ENCODE peak calls at places on chromosomes 12 and 14, in six cellular contexts. C is IMR-90, Z is mesendoderm, O is H9, S is H1, I is mesenchymal stem cell. G is an unnamed sample.

GRCh38 chr12:40946612-40947194 is 241.4 kb upstream of the PDZRN4 start:
- DNase-seq in C (peak), Z (peak), O (no peak), S (no peak), I (peak), G (no peak)

GRCh38 chr14:44989497-44990440 is 27.8 kb downstream of the TOGARAM1 start:
- DNase-seq in C (no peak), Z (peak), O (no peak), S (no peak), I (no peak), G (no peak)

GRCh38 chr14:62081012-62081612 is 318.9 kb downstream of the SNAPC1 start:
- DNase-seq in C (no peak), Z (no peak), O (no peak), S (no peak), I (no peak), G (no peak)

GRCh38 chr14:50064993-50065392 is 51.4 kb downstream of the VCPKMT start:
- DNase-seq in C (no peak), Z (no peak), O (no peak), S (no peak), I (peak), G (peak)

GRCh38 chr14:38098074-38098846 is 109.4 kb upstream of the SSTR1 start:
- DNase-seq in C (peak), Z (no peak), O (no peak), S (no peak), I (peak), G (peak)

GRCh38 chr14:54570651-54571415 is 3.9 kb downstream of the SAMD4A start:
- DNase-seq in C (peak), Z (no peak), O (no peak), S (no peak), I (peak), G (no peak)

GRCh38 chr12:108514468-108514972 is 557 bp upstream of the FICD start:
- DNase-seq in C (no peak), Z (no peak), O (no peak), S (no peak), I (no peak), G (no peak)

GRCh38 chr12:1692221-1692620 is 1.4 kb downstream of the ADIPOR2 start:
- DNase-seq in C (no peak), Z (no peak), O (no peak), S (no peak), I (no peak), G (peak)

GRCh38 chr14:76662580-76662979 is 98.7 kb upstream of the VASH1 start:
- DNase-seq in C (no peak), Z (no peak), O (no peak), S (no peak), I (no peak), G (no peak)

GRCh38 chr12:107655281-107656065 is 30.1 kb upstream of the PWP1 start:
- DNase-seq in C (no peak), Z (no peak), O (no peak), S (no peak), I (no peak), G (no peak)

GRCh38 chr14:21917699-21918436 is 244.2 kb upstream of the OR4E1 start:
- DNase-seq in C (peak), Z (peak), O (no peak), S (no peak), I (peak), G (peak)

GRCh38 chr14:74407021-74407800 is 18.8 kb downstream of the SYNDIG1L start:
- DNase-seq in C (no peak), Z (no peak), O (no peak), S (no peak), I (no peak), G (no peak)

GRCh38 chr12:24764712-24765111 is 184.2 kb downstream of the BCAT1 start:
- DNase-seq in C (no peak), Z (no peak), O (no peak), S (no peak), I (no peak), G (no peak)

GRCh38 chr12:111773801-111774551 is 7.2 kb downstream of the ALDH2 start:
- DNase-seq in C (peak), Z (no peak), O (no peak), S (no peak), I (peak), G (peak)

GRCh38 chr12:118188690-118189371 is 52.9 kb downstream of the PEBP1 start:
- DNase-seq in C (peak), Z (no peak), O (no peak), S (no peak), I (peak), G (no peak)

GRCh38 chr14:94317259-94317658 is 5.9 kb downstream of the SERPINA6 start:
- DNase-seq in C (no peak), Z (peak), O (no peak), S (no peak), I (no peak), G (no peak)

GRCh38 chr12:43501705-43502104 is 50.3 kb downstream of the ADAMTS20 start:
- DNase-seq in C (peak), Z (peak), O (no peak), S (no peak), I (peak), G (peak)

GRCh38 chr12:96392397-96392796 is 7.8 kb downstream of the CDK17 start:
- DNase-seq in C (no peak), Z (no peak), O (no peak), S (no peak), I (no peak), G (no peak)

GRCh38 chr12:122422769-122423257 is 344 bp upstream of the CLIP1 start:
- DNase-seq in C (peak), Z (peak), O (peak), S (no peak), I (peak), G (peak)

GRCh38 chr12:115257791-115258190 is 573.8 kb upstream of the TBX3 start:
- DNase-seq in C (peak), Z (no peak), O (no peak), S (no peak), I (peak), G (no peak)

GRCh38 chr12:53737951-53738833 is 10.9 kb upstream of the CALCOCO1 start:
- DNase-seq in C (no peak), Z (peak), O (peak), S (no peak), I (no peak), G (peak)

GRCh38 chr12:89067436-89067835 is 284.9 kb downstream of the DUSP6 start:
- DNase-seq in C (peak), Z (no peak), O (no peak), S (no peak), I (peak), G (peak)

GRCh38 chr12:104137175-104137901 is 672 bp downstream of the NFYB start:
- DNase-seq in C (peak), Z (peak), O (peak), S (no peak), I (peak), G (peak)
- H2AK5ac ChIP-seq in C (peak), Z (no peak), O (no peak), S (no peak), I (peak), G (no peak)

GRCh38 chr14:69355155-69355954 is 42.7 kb downstream of the ERH start:
- DNase-seq in C (no peak), Z (no peak), O (no peak), S (no peak), I (no peak), G (no peak)

GRCh38 chr14:69355955-69356321 is 42.2 kb downstream of the ERH start:
- DNase-seq in C (peak), Z (no peak), O (no peak), S (no peak), I (peak), G (no peak)

GRCh38 chr14:69353168-69353567 is 44.9 kb downstream of the ERH start:
- DNase-seq in C (no peak), Z (no peak), O (no peak), S (no peak), I (no peak), G (no peak)

GRCh38 chr14:69356903-69357543 is 41.1 kb downstream of the ERH start:
- DNase-seq in C (no peak), Z (no peak), O (no peak), S (no peak), I (no peak), G (peak)

DNA sequence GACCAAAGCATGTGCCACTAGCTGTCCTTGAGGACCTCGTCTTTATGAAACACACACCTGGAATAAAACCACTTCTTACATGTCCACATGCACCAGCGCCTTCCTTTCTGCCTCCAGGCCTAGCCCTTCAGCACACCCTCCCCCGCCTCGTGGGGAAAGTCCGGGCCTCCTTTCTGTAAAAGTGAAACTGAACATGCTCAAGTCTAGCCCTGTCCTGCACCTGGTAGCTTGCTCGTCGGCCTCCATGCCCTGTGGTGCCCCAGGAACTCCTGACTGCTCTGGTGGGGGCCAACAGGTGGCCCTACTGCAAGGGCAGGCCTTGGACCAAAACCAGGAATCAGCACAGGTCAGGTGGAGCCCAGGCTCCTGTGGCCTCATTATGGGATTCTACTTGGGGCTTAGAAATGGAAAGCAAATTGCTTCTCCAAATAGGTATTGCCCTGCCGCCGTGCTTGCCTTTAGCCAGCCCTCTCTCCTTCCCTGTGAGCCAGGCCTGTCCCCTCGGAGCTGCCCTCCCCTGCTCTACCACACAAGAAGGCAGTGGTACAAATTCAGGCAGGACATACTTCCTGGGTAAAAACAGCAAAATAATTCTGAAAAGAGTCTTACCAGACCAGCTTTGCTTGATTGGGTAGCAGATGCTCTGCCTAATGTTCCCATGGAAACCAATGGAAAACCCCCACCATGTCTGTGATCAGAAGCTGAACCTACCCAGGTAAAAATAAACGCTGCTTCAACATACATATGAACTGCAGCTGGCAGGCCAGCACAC is 43.5 kb downstream of the ERH start:
- DNase-seq in C (peak), Z (no peak), O (no peak), S (no peak), I (peak), G (no peak)
- H2AK5ac ChIP-seq in C (no peak), Z (no peak), O (no peak), S (no peak), I (no peak), G (no peak)

GRCh38 chr12:126727218-126727601 is 1539.8 kb upstream of the TMEM132C start:
- DNase-seq in C (no peak), Z (no peak), O (no peak), S (no peak), I (no peak), G (no peak)
- H2AK5ac ChIP-seq in C (no peak), Z (no peak), O (no peak), S (no peak), I (no peak), G (no peak)

DNA sequence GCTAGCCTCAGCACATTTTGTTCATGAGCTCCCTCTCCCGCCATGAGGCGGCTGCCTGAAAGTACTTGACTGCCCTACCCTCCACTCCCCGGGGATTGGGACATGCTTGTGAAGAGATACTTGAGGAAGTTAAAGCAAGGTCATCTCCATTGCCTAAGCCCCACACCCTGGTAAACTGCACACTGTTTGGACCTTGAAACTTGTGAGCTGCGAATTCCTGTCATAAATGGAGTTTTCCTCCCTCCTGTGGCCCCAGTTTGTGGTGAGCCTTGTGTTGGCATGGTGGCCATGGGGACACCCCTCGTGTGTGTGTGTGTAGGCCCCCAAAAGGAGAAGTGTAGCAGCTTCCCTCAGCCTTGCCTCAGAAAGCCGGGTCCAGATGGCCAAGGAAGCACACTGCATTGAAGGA is 395.5 kb downstream of the ZFP36L1 start:
- DNase-seq in C (no peak), Z (peak), O (no peak), S (no peak), I (no peak), G (peak)
- H2AK5ac ChIP-seq in C (peak), Z (no peak), O (no peak), S (peak), I (no peak), G (peak)

DNA sequence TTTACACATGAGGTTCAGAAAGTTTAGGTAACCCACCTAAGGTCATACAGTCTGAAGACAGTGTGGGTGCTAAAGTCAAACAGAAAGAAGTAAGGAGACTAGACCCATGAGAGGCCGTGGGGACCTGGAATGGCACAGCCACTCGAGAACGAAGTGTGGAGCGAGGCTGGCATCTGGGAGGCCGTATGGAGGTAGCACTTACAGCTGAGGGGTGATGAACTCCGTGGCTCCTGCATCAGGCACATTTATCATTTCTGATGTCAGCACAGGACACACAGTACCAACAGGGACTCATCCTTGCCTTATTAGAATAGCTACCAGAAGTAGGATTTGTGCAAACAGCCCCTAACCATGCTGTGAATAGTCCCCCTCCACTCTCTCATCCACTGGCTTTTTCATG is 30.5 kb downstream of the CRACR2A start:
- DNase-seq in C (no peak), Z (no peak), O (no peak), S (no peak), I (no peak), G (no peak)
- H2AK5ac ChIP-seq in C (no peak), Z (no peak), O (no peak), S (no peak), I (no peak), G (no peak)

DNA sequence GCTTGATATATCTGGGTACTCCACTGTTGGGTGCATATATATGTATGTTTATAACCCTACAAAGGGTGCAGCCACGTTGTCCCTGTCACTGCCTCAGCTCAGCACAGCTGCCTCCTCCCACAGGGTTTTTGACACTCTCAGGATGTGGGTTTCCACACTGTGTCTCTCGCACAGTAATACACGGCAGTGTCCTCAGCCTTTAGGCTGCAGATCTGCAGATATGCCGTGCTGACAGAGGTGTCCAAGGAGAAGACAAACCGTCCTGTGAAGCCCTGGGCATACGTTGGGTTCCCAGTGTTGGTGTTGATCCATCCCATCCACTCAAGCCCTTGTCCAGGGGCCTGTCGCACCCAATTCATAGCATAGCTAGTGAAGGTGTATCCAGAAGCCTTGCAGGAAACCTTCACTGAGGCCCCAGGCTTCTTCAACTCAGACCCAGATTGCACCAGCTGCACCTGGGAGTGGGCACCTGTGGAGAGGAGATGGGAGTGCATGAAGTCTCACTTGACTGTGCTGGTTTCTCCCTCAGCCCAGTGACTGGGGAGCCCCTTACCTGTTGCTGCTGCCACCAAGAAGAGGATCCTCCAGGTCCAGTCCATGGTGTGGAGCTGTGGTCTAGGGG is 498.7 kb downstream of the TMEM121 start:
- DNase-seq in C (no peak), Z (no peak), O (no peak), S (no peak), I (no peak), G (no peak)
- H2AK5ac ChIP-seq in C (no peak), Z (no peak), O (no peak), S (no peak), I (no peak), G (no peak)

DNA sequence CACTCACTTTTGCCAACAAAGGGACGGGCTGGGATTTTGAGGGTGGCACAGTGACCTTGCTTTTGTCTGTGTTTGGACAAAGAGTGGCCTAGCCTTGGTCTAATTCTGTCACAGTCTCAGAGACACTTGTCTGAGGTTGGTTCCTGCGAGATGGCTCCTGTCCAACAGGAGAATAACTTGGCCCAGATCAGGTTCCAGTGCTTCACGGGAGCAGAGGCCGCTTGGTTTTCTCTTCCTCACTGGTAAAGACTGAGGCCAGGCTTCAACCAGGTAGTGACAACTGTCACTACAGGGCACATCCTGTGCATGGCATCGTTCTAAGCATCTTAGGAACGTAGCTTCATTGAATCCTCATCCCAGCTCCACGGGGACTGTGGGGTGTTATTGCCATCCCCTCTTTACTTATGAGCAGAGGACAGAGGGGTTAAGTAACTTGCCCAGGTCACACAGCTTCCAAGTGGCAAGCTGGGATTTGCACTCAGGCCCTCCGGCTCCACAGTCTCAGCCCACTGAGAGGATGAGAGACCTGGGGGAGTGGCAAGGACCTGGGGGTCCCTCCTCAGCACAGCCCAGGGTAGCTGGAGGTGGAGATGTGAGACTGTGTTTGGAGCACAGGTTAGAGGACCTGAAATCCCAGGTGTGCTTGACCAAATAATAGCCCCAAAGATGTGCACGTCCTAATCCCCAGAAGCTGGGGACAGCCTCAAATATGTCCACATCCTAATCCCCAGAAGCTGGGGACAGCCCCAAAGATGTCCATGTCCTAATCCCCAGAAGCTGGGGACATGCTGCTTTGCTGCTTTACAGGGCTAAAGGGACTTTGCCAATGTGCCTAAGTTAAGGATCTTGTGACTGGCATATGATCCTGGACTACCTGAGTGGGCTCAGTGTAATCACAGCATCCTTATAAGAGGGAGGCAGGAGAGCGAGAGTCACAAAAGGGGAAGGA is 179.2 kb upstream of the RTL1 start:
- DNase-seq in C (no peak), Z (no peak), O (no peak), S (no peak), I (no peak), G (no peak)
- H2AK5ac ChIP-seq in C (no peak), Z (peak), O (no peak), S (peak), I (no peak), G (no peak)

GRCh38 chr14:104513641-104514046 is 65.9 kb upstream of the C14orf180 start:
- DNase-seq in C (no peak), Z (no peak), O (no peak), S (no peak), I (no peak), G (no peak)
- H2AK5ac ChIP-seq in C (no peak), Z (no peak), O (no peak), S (no peak), I (no peak), G (no peak)